ENCODE peak calls at places on chromosomes 3 and 15, in ten cellular contexts. G, A, M, D, U, P, N, E, H and Q are unnamed samples. For H3K27me3 and H3K36me3, the result is how much of the 10 kb centered on the place peaks cover.

GRCh38 chr3:120438971-120439370 is 11.8 kb downstream of the FSTL1 start:
- DNase-seq in A (no peak), G (peak), E (peak), D (peak), H (no peak), M (peak), U (peak), N (no peak), P (peak), Q (no peak)

GRCh38 chr15:64975390-64975789 is 14.3 kb downstream of the SPG21 start:
- DNase-seq in A (no peak), H (no peak), G (peak), D (no peak), P (peak), E (no peak), N (no peak), M (no peak), U (no peak), Q (no peak)

GRCh38 chr3:111715911-111716523 is 120.9 kb upstream of the ZBED2 start:
- DNase-seq in G (peak), U (peak), H (peak), N (no peak), P (peak), E (peak), A (no peak), M (peak), D (no peak), Q (no peak)

GRCh38 chr3:56269755-56270154 is 198.5 kb downstream of the ERC2 start:
- DNase-seq in H (no peak), P (no peak), G (no peak), E (no peak), A (no peak), N (no peak), M (no peak), U (no peak), D (no peak), Q (no peak)

GRCh38 chr3:130760922-130761321 is 14.3 kb upstream of the PIK3R4 start:
- DNase-seq in U (no peak), H (no peak), E (no peak), A (no peak), M (no peak), N (no peak), G (no peak), D (no peak), P (peak), Q (no peak)

GRCh38 chr3:123663977-123664376 is 79.1 kb upstream of the HACD2 start:
- DNase-seq in M (no peak), N (no peak), H (no peak), A (no peak), G (no peak), P (no peak), D (no peak), E (no peak), U (no peak), Q (no peak)

GRCh38 chr3:179653777-179654117 is 907 bp downstream of the USP13 start:
- DNase-seq in A (no peak), M (no peak), U (no peak), H (no peak), D (peak), N (no peak), P (no peak), E (no peak), G (no peak), Q (no peak)

GRCh38 chr15:57033715-57034439 is 115.4 kb downstream of the TCF12 start:
- DNase-seq in H (no peak), D (no peak), A (no peak), E (no peak), U (no peak), G (no peak), N (no peak), P (no peak), M (no peak), Q (no peak)

GRCh38 chr3:194518652-194519051 is 31.9 kb upstream of the ATP13A3 start:
- DNase-seq in D (no peak), U (no peak), H (no peak), P (peak), G (peak), M (no peak), N (no peak), E (no peak), A (no peak), Q (no peak)

GRCh38 chr3:133506215-133506901 is 67.1 kb upstream of the CDV3 start:
- DNase-seq in A (peak), G (no peak), N (no peak), M (no peak), U (no peak), P (no peak), D (no peak), E (no peak), H (peak), Q (no peak)

GRCh38 chr3:147313513-147313912 is 92.8 kb downstream of the ZIC4 start:
- DNase-seq in M (no peak), A (no peak), D (no peak), E (no peak), G (no peak), N (no peak), H (no peak), U (no peak), P (no peak), Q (no peak)

GRCh38 chr3:24494616-24495333 is at the start of gene THRB:
- DNase-seq in N (peak), H (peak), D (peak), E (peak), P (peak), M (peak), G (no peak), U (peak), A (peak), Q (peak)

GRCh38 chr15:81281176-81281735 is 42.7 kb downstream of the STARD5 start:
- DNase-seq in P (no peak), A (no peak), U (peak), H (no peak), D (no peak), M (no peak), N (no peak), E (no peak), G (no peak), Q (no peak)

GRCh38 chr15:73295630-73296286 is 73.0 kb downstream of the HCN4 start:
- DNase-seq in N (no peak), D (no peak), E (no peak), M (no peak), A (no peak), U (no peak), G (peak), P (peak), H (no peak), Q (no peak)

GRCh38 chr15:83919319-83919830 is 265.5 kb downstream of the ADAMTSL3 start:
- DNase-seq in D (no peak), E (no peak), P (no peak), H (no peak), N (no peak), G (no peak), U (no peak), A (no peak), M (no peak), Q (no peak)

GRCh38 chr3:117252651-117253050 is 543.1 kb downstream of the TUSC7 start:
- DNase-seq in N (no peak), A (no peak), D (no peak), U (no peak), E (no peak), H (no peak), M (no peak), P (no peak), G (no peak), Q (no peak)

GRCh38 chr15:89023311-89023961 is 64.8 kb upstream of the ABHD2 start:
- DNase-seq in G (peak), P (peak), N (no peak), D (no peak), U (no peak), A (no peak), H (no peak), M (no peak), E (no peak), Q (no peak)

GRCh38 chr3:142861926-142862325 is 27.0 kb downstream of the PCOLCE2 start:
- DNase-seq in U (no peak), M (no peak), D (no peak), A (no peak), P (no peak), E (no peak), H (no peak), G (no peak), N (no peak), Q (no peak)

GRCh38 chr3:157233923-157234322 is 74.0 kb upstream of the CCNL1 start:
- DNase-seq in A (no peak), P (no peak), H (no peak), M (no peak), D (no peak), G (no peak), N (no peak), E (no peak), U (no peak), Q (no peak)

GRCh38 chr3:52522651-52523251 is 10.9 kb downstream of the NT5DC2 start:
- DNase-seq in G (no peak), M (no peak), H (no peak), D (peak), N (no peak), P (no peak), A (no peak), E (no peak), U (no peak), Q (peak)

GRCh38 chr15:47812436-47813109 is 95.3 kb downstream of the SEMA6D start:
- DNase-seq in D (no peak), U (peak), G (peak), E (no peak), P (peak), A (peak), M (no peak), H (no peak), N (no peak), Q (no peak)

GRCh38 chr15:100787567-100787941 is 92.1 kb upstream of the ALDH1A3 start:
- DNase-seq in A (no peak), M (no peak), U (peak), N (no peak), D (no peak), P (no peak), E (no peak), H (no peak), G (no peak), Q (no peak)

GRCh38 chr15:49712162-49712561 is 91.3 kb downstream of the DTWD1 start:
- DNase-seq in P (no peak), H (no peak), A (no peak), M (no peak), D (no peak), U (no peak), G (no peak), N (no peak), E (no peak), Q (no peak)

GRCh38 chr3:75192065-75192658 is 472.0 kb upstream of the FRG2C start:
- DNase-seq in G (peak), H (peak), A (no peak), U (peak), M (peak), N (peak), E (peak), P (peak), D (no peak), Q (no peak)

GRCh38 chr3:111681705-111682426 is 86.7 kb upstream of the ZBED2 start:
- DNase-seq in E (no peak), A (no peak), H (no peak), M (no peak), N (no peak), P (no peak), G (no peak), U (no peak), D (no peak), Q (no peak)

GRCh38 chr3:138060792-138061191 is 50.8 kb downstream of the CLDN18 start:
- DNase-seq in G (no peak), P (peak), U (no peak), N (no peak), M (no peak), E (no peak), D (no peak), A (no peak), H (no peak), Q (no peak)

GRCh38 chr3:101824691-101825090 is 24.6 kb upstream of the NFKBIZ start:
- DNase-seq in H (no peak), N (no peak), A (no peak), M (no peak), P (peak), D (no peak), U (no peak), G (no peak), E (no peak), Q (no peak)

GRCh38 chr15:45573961-45574629 is 13.1 kb upstream of the BLOC1S6 start:
- DNase-seq in U (peak), E (no peak), A (no peak), P (peak), G (no peak), M (no peak), N (peak), D (no peak), H (no peak), Q (peak)

GRCh38 chr15:39936187-39936586 is 2.3 kb downstream of the EIF2AK4 start:
- DNase-seq in H (no peak), A (no peak), N (no peak), E (no peak), U (no peak), P (peak), D (no peak), M (no peak), G (peak), Q (no peak)
- H3K4me3 ChIP-seq in H (no peak), A (no peak), N (no peak), E (no peak), U (no peak), P (peak), D (no peak), M (no peak), G (no peak), Q (no peak)

DNA sequence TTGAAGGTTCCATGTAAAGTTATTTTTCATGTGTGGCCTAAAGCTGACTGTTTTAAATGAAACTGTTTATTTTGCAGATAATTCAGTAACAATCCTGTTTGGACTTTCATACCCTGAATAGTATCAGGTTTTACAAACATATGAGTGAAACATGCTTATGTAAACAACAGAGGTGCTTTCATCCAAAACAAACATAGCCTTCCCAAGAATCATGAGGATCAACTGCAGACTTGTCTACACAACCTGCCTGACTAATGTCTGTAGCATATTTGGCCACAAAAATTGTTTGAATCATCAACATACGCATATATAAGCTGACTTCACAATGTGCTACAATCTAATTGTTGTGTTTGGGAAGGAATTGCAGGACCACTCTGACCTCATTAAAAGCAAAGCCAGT is 190.4 kb downstream of the DIPK2A start:
- DNase-seq in M (no peak), P (peak), G (peak), U (no peak), A (no peak), N (no peak), H (no peak), D (no peak), E (peak), Q (no peak)
- H3K27me3 ChIP-seq in M (under half), P (under half), G (under half), U (under half), A (under half), N (under half), H (under half), D (under half), E (under half), Q (under half)

DNA sequence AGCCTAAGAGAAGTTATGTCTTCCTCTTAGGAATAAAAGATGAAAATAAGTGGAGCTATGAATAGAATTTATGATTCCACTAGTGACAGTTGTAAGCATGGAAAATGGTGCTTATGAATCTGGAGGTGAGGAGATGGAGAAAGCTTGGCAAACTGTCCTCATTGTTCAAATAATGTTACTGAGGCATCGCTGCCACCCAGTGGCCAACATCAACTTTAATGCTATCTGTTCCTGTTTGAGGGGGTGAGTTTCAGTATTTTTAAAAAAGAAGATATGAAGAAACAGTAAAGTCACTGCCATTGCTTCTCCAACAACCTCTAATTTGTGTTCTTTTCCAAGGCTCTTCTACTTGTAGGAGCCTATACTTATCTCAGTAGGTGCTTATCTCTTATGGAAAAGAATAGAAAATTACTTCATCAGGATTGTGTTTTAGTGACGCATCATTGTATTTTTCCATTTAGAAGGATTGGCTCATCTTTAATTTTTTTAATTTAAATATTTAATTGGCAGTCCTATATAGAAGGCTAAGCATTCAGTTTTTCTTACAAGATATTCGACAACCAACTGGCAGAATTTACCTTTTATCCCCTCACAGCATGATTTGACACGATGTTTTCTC is 260.4 kb upstream of the P2RY1 start:
- DNase-seq in E (peak), A (no peak), U (no peak), P (peak), D (peak), H (peak), G (peak), N (peak), M (peak), Q (peak)
- H3K36me3 ChIP-seq in E (under half), A (under half), U (under half), P (under half), D (under half), H (under half), G (under half), N (under half), M (under half), Q (under half)

GRCh38 chr3:169662215-169663070 is 1.1 kb downstream of the MECOM start:
- DNase-seq in D (peak), A (peak), P (peak), H (no peak), M (peak), G (peak), U (peak), E (peak), N (peak), Q (peak)
- H3K4me3 ChIP-seq in D (peak), A (peak), P (peak), H (peak), M (peak), G (peak), U (peak), E (peak), N (peak), Q (peak)

DNA sequence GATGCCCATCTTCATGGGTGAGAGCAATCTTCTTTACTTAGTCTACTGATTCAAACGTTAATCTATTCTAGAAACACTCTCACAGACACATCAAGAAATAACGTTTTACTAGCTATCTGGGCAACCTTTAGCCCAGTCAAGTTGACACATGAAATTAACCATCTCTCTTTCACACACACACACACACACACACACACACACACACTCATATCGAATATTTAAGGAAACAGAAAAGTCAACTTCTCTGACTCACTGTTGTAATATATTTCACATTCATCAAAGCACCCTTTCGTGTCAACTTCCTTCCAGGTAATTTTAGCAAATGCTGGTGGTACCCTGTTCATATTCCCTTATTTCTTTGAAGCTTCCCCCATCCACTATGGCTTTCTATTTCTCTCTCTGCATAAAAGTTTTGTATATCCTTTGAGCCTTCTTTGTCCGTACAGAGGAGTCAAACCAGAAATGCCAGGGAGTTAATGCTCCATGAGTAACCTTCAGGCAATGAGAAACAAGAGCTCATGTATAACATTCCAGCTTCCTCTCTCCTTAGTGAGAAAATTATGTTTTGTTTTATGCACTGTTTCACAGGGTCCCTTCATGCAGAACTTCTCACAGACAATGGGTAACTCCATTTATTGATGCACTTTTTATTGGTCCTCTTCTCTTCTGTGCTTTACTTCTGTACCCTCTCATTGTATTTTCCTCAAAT is 335.5 kb upstream of the CBLB start:
- DNase-seq in M (no peak), H (no peak), P (no peak), U (no peak), A (no peak), N (no peak), E (no peak), D (no peak), G (peak), Q (no peak)
- H3K27me3 ChIP-seq in M (under half), H (under half), P (under half), U (under half), A (under half), N (under half), E (under half), D (under half), G (under half), Q (under half)

GRCh38 chr3:49276475-49277356 is at the start of gene C3orf62:
- DNase-seq in E (peak), P (peak), A (peak), N (no peak), G (peak), U (peak), D (peak), M (peak), H (peak), Q (peak)

GRCh38 chr3:49283997-49284396 is 7.0 kb upstream of the C3orf62 start:
- DNase-seq in N (no peak), D (no peak), E (no peak), U (no peak), A (no peak), H (no peak), G (no peak), M (no peak), P (no peak), Q (no peak)

GRCh38 chr3:49278548-49278947 is 1.5 kb upstream of the C3orf62 start:
- DNase-seq in A (no peak), P (no peak), N (no peak), E (no peak), G (no peak), H (no peak), D (no peak), U (no peak), M (no peak), Q (no peak)

GRCh38 chr3:49277357-49277723 is 308 bp upstream of the C3orf62 start:
- DNase-seq in N (no peak), D (no peak), M (no peak), E (peak), A (no peak), P (peak), G (no peak), U (no peak), H (no peak), Q (no peak)

DNA sequence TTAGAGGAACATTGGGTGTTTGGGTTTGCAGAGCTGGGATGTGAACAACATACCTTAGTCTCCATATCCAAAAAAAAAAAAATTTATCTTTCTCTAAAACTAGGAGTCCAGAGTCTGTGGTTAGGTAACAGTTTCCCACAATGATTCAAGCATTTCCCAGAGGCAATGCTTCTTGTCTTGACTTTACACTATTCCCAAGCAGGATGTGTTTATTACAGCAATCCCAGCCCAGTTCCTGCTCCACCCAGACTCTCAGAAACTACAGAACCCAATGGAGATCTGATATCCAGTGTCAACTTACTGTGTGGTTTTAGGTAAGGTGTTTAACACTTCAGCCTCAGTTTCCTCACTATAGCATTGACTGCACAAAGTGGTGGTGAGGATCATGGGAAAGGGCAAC is 2.3 kb upstream of the C3orf62 start:
- DNase-seq in E (peak), N (no peak), P (peak), H (no peak), U (no peak), A (no peak), M (peak), D (no peak), G (peak), Q (no peak)
- H3K36me3 ChIP-seq in E (under half), N (under half), P (under half), H (half or more), U (under half), A (under half), M (under half), D (half or more), G (under half), Q (under half)